ENCODE peak calls at places on chromosomes 12 and 14, in nine cellular contexts. Y is progenitor cell of endocrine pancreas; W is WTC11; P is HFFc6; V is fibroblast of lung; C is CD4-positive, alpha-beta T cell; Q is left ventricle myocardium inferior; J is ovary; H is left lung. U is an unnamed sample.

GRCh38 chr14:69501362-69501964 is 16.9 kb downstream of the PLEKHD1 start:
- DNase-seq in Y (no peak), W (no peak), P (no peak), V (peak; percentile 32), C (no peak), Q (peak; percentile 72), J (peak; percentile 41), H (no peak), U (no peak)

GRCh38 chr12:49296034-49296835 is 1.3 kb downstream of the PRPH start:
- DNase-seq in Y (peak; percentile 57), W (peak; percentile 84), P (no peak), V (no peak), C (peak; percentile 63), Q (no peak), J (peak; percentile 60), H (peak; percentile 90), U (no peak)

GRCh38 chr14:100093322-100093721 is 28.1 kb downstream of the EVL start:
- DNase-seq in Y (no peak), W (no peak), P (no peak), V (no peak), C (no peak), Q (no peak), J (no peak), H (no peak), U (no peak)

GRCh38 chr14:57171903-57172302 is 96.8 kb downstream of the EXOC5 start:
- DNase-seq in Y (no peak), W (no peak), P (no peak), V (no peak), C (no peak), Q (no peak), J (no peak), H (no peak), U (no peak)

GRCh38 chr12:65184176-65184857 is 14.9 kb downstream of the LEMD3 start:
- DNase-seq in Y (no peak), W (no peak), P (no peak), V (no peak), C (no peak), Q (no peak), J (no peak), H (no peak), U (no peak)

GRCh38 chr12:43444940-43445564 is 107.0 kb downstream of the ADAMTS20 start:
- DNase-seq in Y (peak; percentile 41), W (peak; percentile 71), P (peak; percentile 23), V (peak; percentile 72), C (peak; percentile 11), Q (no peak), J (no peak), H (no peak), U (no peak)

GRCh38 chr12:50297996-50298395 is 14.7 kb upstream of the LIMA1 start:
- DNase-seq in Y (no peak), W (no peak), P (no peak), V (no peak), C (no peak), Q (no peak), J (no peak), H (no peak), U (no peak)

GRCh38 chr12:47164730-47165439 is 85.1 kb upstream of the AMIGO2 start:
- DNase-seq in Y (no peak), W (no peak), P (peak; percentile 43), V (peak; percentile 6), C (no peak), Q (no peak), J (no peak), H (no peak), U (no peak)

GRCh38 chr12:85424581-85425348 is 144.7 kb downstream of the ALX1 start:
- DNase-seq in Y (peak; percentile 12), W (peak; percentile 28), P (no peak), V (peak; percentile 25), C (no peak), Q (no peak), J (no peak), H (peak; percentile 2), U (no peak)

GRCh38 chr12:92502417-92503028 is 200.3 kb upstream of the PLEKHG7 start:
- DNase-seq in Y (no peak), W (no peak), P (no peak), V (peak; percentile 24), C (no peak), Q (no peak), J (no peak), H (no peak), U (no peak)

GRCh38 chr12:127078577-127079350 is 1188.2 kb upstream of the TMEM132C start:
- DNase-seq in Y (no peak), W (no peak), P (peak; percentile 42), V (no peak), C (no peak), Q (no peak), J (no peak), H (no peak), U (no peak)

GRCh38 chr12:51950682-51951198 is 759 bp upstream of the ACVR1B start:
- DNase-seq in Y (no peak), W (no peak), P (no peak), V (no peak), C (no peak), Q (no peak), J (no peak), H (no peak), U (no peak)

GRCh38 chr12:51949342-51950030 is 2.0 kb upstream of the ACVR1B start:
- DNase-seq in Y (no peak), W (no peak), P (no peak), V (no peak), C (no peak), Q (no peak), J (no peak), H (no peak), U (no peak)

GRCh38 chr12:51953011-51953568 is 1.6 kb downstream of the ACVR1B start:
- DNase-seq in Y (no peak), W (no peak), P (no peak), V (no peak), C (no peak), Q (no peak), J (no peak), H (no peak), U (no peak)

GRCh38 chr12:51951843-51952722 is 584 bp downstream of the ACVR1B start:
- DNase-seq in Y (peak; percentile 29), W (peak; percentile 48), P (no peak), V (no peak), C (peak; percentile 13), Q (no peak), J (peak; percentile 70), H (peak; percentile 80), U (no peak)

GRCh38 chr12:51951199-51951842 is at the start of gene ACVR1B:
- DNase-seq in Y (peak; percentile 80), W (peak; percentile 87), P (peak; percentile 82), V (peak; percentile 85), C (peak; percentile 91), Q (peak; percentile 91), J (peak; percentile 91), H (peak; percentile 98), U (peak; percentile 79)
- TF ChIP-seq CTCF in Y (no peak), W (no peak), P (no peak), V (no peak), C (no peak), Q (no peak), J (no peak), H (no peak), U (no peak)

GRCh38 chr12:125089083-125089482 is 23.8 kb downstream of the AACS start:
- DNase-seq in Y (no peak), W (no peak), P (no peak), V (no peak), C (no peak), Q (no peak), J (no peak), H (no peak), U (no peak)
- TF ChIP-seq CTCF in Y (no peak), W (no peak), P (peak; percentile 13), V (no peak), C (no peak), Q (no peak), J (no peak), H (no peak), U (no peak)

GRCh38 chr12:67069451-67070306 is 199.5 kb upstream of the CAND1 start:
- DNase-seq in Y (peak; percentile 41), W (peak; percentile 74), P (no peak), V (no peak), C (peak; percentile 50), Q (peak; percentile 28), J (peak; percentile 52), H (peak; percentile 81), U (no peak)

GRCh38 chr12:67068773-67069450 is 200.2 kb upstream of the CAND1 start:
- DNase-seq in Y (peak; percentile 50), W (peak; percentile 63), P (no peak), V (peak; percentile 15), C (peak; percentile 38), Q (no peak), J (peak; percentile 58), H (peak; percentile 83), U (no peak)

GRCh38 chr12:67070307-67070600 is 198.9 kb upstream of the CAND1 start:
- DNase-seq in Y (no peak), W (no peak), P (no peak), V (no peak), C (no peak), Q (no peak), J (no peak), H (no peak), U (no peak)

GRCh38 chr12:67067453-67068203 is 201.5 kb upstream of the CAND1 start:
- DNase-seq in Y (no peak), W (no peak), P (no peak), V (no peak), C (no peak), Q (no peak), J (no peak), H (no peak), U (no peak)

DNA sequence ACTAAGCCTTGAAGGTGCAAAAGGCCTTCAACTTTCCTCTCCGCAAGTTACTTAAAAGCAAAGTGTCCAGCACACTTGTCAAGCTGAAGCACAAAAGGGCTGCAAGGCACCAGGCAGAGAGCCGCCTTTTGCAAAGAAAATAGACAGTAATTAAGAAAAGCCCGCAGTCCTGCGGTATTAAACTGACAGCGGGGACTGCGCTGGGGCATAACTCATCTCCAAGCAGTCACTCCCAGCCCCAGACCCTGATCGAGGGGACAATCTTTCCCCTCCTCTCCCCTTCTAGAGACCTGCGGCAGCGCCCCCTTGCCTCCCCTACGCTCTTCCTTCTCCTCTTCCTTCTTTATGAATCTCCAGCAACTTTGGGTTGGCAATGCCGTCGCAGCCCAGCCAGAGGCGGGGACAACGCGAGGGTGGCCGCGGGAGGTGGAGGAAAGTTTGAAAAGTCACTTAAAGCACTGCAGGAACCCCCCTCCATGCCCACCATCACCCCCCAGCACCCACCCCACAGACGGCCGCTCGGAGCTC is 200.9 kb upstream of the CAND1 start:
- DNase-seq in Y (no peak), W (peak; percentile 48), P (no peak), V (no peak), C (no peak), Q (no peak), J (no peak), H (peak; percentile 51), U (no peak)
- TF ChIP-seq CTCF in Y (peak; percentile 37), W (no peak), P (no peak), V (no peak), C (no peak), Q (no peak), J (no peak), H (no peak), U (no peak)

GRCh38 chr14:59133202-59133601 is 55.3 kb upstream of the DAAM1 start:
- DNase-seq in Y (no peak), W (no peak), P (no peak), V (peak; percentile 36), C (no peak), Q (no peak), J (no peak), H (no peak), U (no peak)
- TF ChIP-seq CTCF in Y (no peak), W (no peak), P (peak; percentile 49), V (peak; percentile 47), C (no peak), Q (peak; percentile 36), J (no peak), H (no peak), U (no peak)

GRCh38 chr12:1592444-1593231 is 1.7 kb downstream of the FBXL14 start:
- DNase-seq in Y (peak; percentile 23), W (peak; percentile 57), P (peak; percentile 59), V (peak; percentile 55), C (peak; percentile 54), Q (no peak), J (peak; percentile 46), H (no peak), U (peak; percentile 27)
- TF ChIP-seq CTCF in Y (peak; percentile 23), W (no peak), P (peak; percentile 37), V (peak; percentile 20), C (no peak), Q (no peak), J (no peak), H (no peak), U (no peak)